ENCODE peak calls at places on chromosome 3, in seven cellular contexts. One of them, this sample, is unnamed.
A peak's percentile ranks its signal among the peaks of the same experiment; 100 is the strongest.

GRCh38 chr3:112011376-112011940 is 12.7 kb downstream of the TAGLN3 start:
- DNase-seq in A549: no peak
- DNase-seq in thyroid gland: no peak
- DNase-seq in uterus: no peak
- DNase-seq in ovary: no peak
- DNase-seq in IMR-90: no peak
- DNase-seq in stomach: no peak
- DNase-seq in this sample: no peak

GRCh38 chr3:159191454-159191853 is 389.6 kb downstream of the MFSD1 start:
- DNase-seq in uterus: no peak
- DNase-seq in A549: peak; percentile 5
- DNase-seq in thyroid gland: no peak
- DNase-seq in stomach: no peak
- DNase-seq in IMR-90: no peak
- DNase-seq in ovary: no peak
- DNase-seq in this sample: no peak

GRCh38 chr3:197504239-197505191 is 51.3 kb downstream of the BDH1 start:
- DNase-seq in stomach: no peak
- DNase-seq in ovary: no peak
- DNase-seq in uterus: no peak
- DNase-seq in IMR-90: no peak
- DNase-seq in A549: no peak
- DNase-seq in thyroid gland: no peak
- DNase-seq in this sample: no peak

GRCh38 chr3:97948351-97949109 is 23.7 kb downstream of the RIOX2 start:
- DNase-seq in stomach: no peak
- DNase-seq in thyroid gland: no peak
- DNase-seq in A549: no peak
- DNase-seq in ovary: no peak
- DNase-seq in uterus: no peak
- DNase-seq in IMR-90: no peak
- DNase-seq in this sample: no peak

GRCh38 chr3:151008699-151009098 is 36.2 kb upstream of the CLRN1 start:
- DNase-seq in ovary: no peak
- DNase-seq in uterus: no peak
- DNase-seq in A549: peak; percentile 8
- DNase-seq in thyroid gland: no peak
- DNase-seq in stomach: no peak
- DNase-seq in IMR-90: peak; percentile 66
- DNase-seq in this sample: no peak

GRCh38 chr3:58198804-58199203 is 12.0 kb downstream of the DNASE1L3 start:
- DNase-seq in stomach: no peak
- DNase-seq in A549: no peak
- DNase-seq in IMR-90: no peak
- DNase-seq in ovary: no peak
- DNase-seq in uterus: no peak
- DNase-seq in thyroid gland: no peak
- DNase-seq in this sample: no peak

GRCh38 chr3:134357914-134358811 is 16.1 kb downstream of the AMOTL2 start:
- DNase-seq in A549: no peak
- DNase-seq in IMR-90: peak; percentile 96
- DNase-seq in uterus: peak; percentile 42
- DNase-seq in stomach: peak; percentile 51
- DNase-seq in thyroid gland: peak; percentile 68
- DNase-seq in ovary: peak; percentile 61
- DNase-seq in this sample: no peak

GRCh38 chr3:29137601-29138000 is 143.3 kb upstream of the RBMS3 start:
- DNase-seq in IMR-90: no peak
- DNase-seq in thyroid gland: no peak
- DNase-seq in uterus: no peak
- DNase-seq in A549: no peak
- DNase-seq in stomach: no peak
- DNase-seq in ovary: no peak
- DNase-seq in this sample: no peak

GRCh38 chr3:161689699-161690098 is 193.1 kb downstream of the OTOL1 start:
- DNase-seq in thyroid gland: no peak
- DNase-seq in uterus: no peak
- DNase-seq in ovary: no peak
- DNase-seq in stomach: no peak
- DNase-seq in A549: no peak
- DNase-seq in IMR-90: no peak
- DNase-seq in this sample: no peak

GRCh38 chr3:178300441-178300959 is 235.7 kb upstream of the KCNMB2 start:
- DNase-seq in A549: no peak
- DNase-seq in ovary: no peak
- DNase-seq in IMR-90: no peak
- DNase-seq in stomach: no peak
- DNase-seq in thyroid gland: no peak
- DNase-seq in uterus: no peak
- DNase-seq in this sample: no peak

GRCh38 chr3:139343895-139344856 is at the start of gene MRPS22:
- DNase-seq in A549: peak; percentile 84
- DNase-seq in stomach: peak; percentile 79
- DNase-seq in ovary: peak; percentile 81
- DNase-seq in uterus: peak; percentile 75
- DNase-seq in IMR-90: peak; percentile 91
- DNase-seq in thyroid gland: peak; percentile 86
- DNase-seq in this sample: peak; percentile 76
- TF ChIP-seq POLR2A in A549: peak; percentile 40
- TF ChIP-seq POLR2A in stomach: no peak
- TF ChIP-seq POLR2A in ovary: no peak
- TF ChIP-seq POLR2A in uterus: peak; percentile 31
- TF ChIP-seq POLR2A in IMR-90: peak; percentile 76
- TF ChIP-seq POLR2A in thyroid gland: no peak
- TF ChIP-seq POLR2A in this sample: peak; percentile 83

DNA sequence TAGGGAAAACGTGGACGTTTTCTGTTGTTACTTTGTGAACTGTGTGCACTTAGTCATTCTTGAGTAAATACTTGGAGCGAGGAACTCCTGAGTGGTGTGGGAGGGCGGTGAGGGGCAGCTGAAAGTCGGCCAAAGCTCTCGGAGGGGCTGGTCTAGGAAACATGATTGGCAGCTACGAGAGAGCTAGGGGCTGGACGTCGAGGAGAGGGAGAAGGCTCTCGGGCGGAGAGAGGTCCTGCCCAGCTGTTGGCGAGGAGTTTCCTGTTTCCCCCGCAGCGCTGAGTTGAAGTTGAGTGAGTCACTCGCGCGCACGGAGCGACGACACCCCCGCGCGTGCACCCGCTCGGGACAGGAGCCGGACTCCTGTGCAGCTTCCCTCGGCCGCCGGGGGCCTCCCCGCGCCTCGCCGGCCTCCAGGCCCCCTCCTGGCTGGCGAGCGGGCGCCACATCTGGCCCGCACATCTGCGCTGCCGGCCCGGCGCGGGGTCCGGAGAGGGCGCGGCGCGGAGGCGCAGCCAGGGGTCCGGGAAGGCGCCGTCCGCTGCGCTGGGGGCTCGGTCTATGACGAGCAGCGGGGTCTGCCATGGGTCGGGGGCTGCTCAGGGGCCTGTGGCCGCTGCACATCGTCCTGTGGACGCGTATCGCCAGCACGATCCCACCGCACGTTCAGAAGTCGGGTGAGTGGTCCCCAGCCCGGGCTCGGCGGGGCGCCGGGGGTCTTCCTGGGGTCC is at the start of gene TGFBR2:
- DNase-seq in thyroid gland: peak; percentile 96
- DNase-seq in uterus: peak; percentile 95
- DNase-seq in IMR-90: peak; percentile 99
- DNase-seq in stomach: peak; percentile 95
- DNase-seq in A549: peak; percentile 96
- DNase-seq in ovary: peak; percentile 92
- DNase-seq in this sample: peak; percentile 29
- TF ChIP-seq POLR2A in thyroid gland: no peak
- TF ChIP-seq POLR2A in uterus: peak; percentile 89
- TF ChIP-seq POLR2A in IMR-90: peak; percentile 41
- TF ChIP-seq POLR2A in stomach: no peak
- TF ChIP-seq POLR2A in A549: peak; percentile 44
- TF ChIP-seq POLR2A in ovary: peak; percentile 76
- TF ChIP-seq POLR2A in this sample: no peak

DNA sequence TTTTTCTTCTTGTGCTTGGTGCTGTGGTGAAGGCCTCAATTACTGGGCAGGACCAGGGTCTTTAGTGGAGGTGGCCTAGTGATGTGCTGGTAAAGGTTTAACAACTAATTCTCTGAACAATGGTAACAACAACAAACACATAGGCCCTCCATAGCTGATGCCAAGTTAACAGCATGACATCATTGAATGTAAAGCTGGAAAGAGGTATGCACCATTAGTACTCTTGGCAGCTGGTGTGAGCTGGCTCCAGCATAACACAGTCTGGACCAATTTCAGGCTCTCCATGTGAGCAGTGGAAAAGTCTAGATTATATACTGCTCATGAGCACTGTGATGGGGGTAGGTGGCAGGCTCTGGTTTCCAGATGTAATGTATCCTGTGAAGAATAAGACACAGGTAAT is 61.8 kb downstream of the SLC7A14 start:
- DNase-seq in IMR-90: peak; percentile 61
- DNase-seq in stomach: no peak
- DNase-seq in uterus: no peak
- DNase-seq in thyroid gland: no peak
- DNase-seq in A549: no peak
- DNase-seq in ovary: no peak
- DNase-seq in this sample: no peak
- TF ChIP-seq POLR2A in IMR-90: no peak
- TF ChIP-seq POLR2A in stomach: no peak
- TF ChIP-seq POLR2A in uterus: no peak
- TF ChIP-seq POLR2A in thyroid gland: no peak
- TF ChIP-seq POLR2A in A549: no peak
- TF ChIP-seq POLR2A in ovary: no peak
- TF ChIP-seq POLR2A in this sample: no peak

GRCh38 chr3:3154879-3155610 is 24.4 kb downstream of the CRBN start:
- DNase-seq in A549: no peak
- DNase-seq in uterus: no peak
- DNase-seq in IMR-90: no peak
- DNase-seq in thyroid gland: no peak
- DNase-seq in ovary: no peak
- DNase-seq in stomach: no peak
- DNase-seq in this sample: no peak
- TF ChIP-seq POLR2A in A549: no peak
- TF ChIP-seq POLR2A in uterus: no peak
- TF ChIP-seq POLR2A in IMR-90: no peak
- TF ChIP-seq POLR2A in thyroid gland: no peak
- TF ChIP-seq POLR2A in ovary: no peak
- TF ChIP-seq POLR2A in stomach: no peak
- TF ChIP-seq POLR2A in this sample: peak; percentile 25

GRCh38 chr3:52052831-52053306 is 3.5 kb downstream of the DUSP7 start:
- DNase-seq in IMR-90: peak; percentile 77
- DNase-seq in thyroid gland: peak; percentile 67
- DNase-seq in A549: peak; percentile 38
- DNase-seq in stomach: peak; percentile 83
- DNase-seq in uterus: peak; percentile 76
- DNase-seq in ovary: peak; percentile 79
- DNase-seq in this sample: no peak
- TF ChIP-seq POLR2A in IMR-90: no peak
- TF ChIP-seq POLR2A in thyroid gland: no peak
- TF ChIP-seq POLR2A in A549: no peak
- TF ChIP-seq POLR2A in stomach: no peak
- TF ChIP-seq POLR2A in uterus: no peak
- TF ChIP-seq POLR2A in ovary: no peak
- TF ChIP-seq POLR2A in this sample: no peak

GRCh38 chr3:80052271-80052670 is 284.5 kb upstream of the ROBO1 start:
- DNase-seq in uterus: no peak
- DNase-seq in thyroid gland: no peak
- DNase-seq in ovary: no peak
- DNase-seq in stomach: no peak
- DNase-seq in IMR-90: no peak
- DNase-seq in A549: no peak
- DNase-seq in this sample: no peak

GRCh38 chr3:80051602-80051962 is 283.8 kb upstream of the ROBO1 start:
- DNase-seq in IMR-90: no peak
- DNase-seq in thyroid gland: no peak
- DNase-seq in A549: no peak
- DNase-seq in ovary: no peak
- DNase-seq in uterus: no peak
- DNase-seq in stomach: no peak
- DNase-seq in this sample: no peak

DNA sequence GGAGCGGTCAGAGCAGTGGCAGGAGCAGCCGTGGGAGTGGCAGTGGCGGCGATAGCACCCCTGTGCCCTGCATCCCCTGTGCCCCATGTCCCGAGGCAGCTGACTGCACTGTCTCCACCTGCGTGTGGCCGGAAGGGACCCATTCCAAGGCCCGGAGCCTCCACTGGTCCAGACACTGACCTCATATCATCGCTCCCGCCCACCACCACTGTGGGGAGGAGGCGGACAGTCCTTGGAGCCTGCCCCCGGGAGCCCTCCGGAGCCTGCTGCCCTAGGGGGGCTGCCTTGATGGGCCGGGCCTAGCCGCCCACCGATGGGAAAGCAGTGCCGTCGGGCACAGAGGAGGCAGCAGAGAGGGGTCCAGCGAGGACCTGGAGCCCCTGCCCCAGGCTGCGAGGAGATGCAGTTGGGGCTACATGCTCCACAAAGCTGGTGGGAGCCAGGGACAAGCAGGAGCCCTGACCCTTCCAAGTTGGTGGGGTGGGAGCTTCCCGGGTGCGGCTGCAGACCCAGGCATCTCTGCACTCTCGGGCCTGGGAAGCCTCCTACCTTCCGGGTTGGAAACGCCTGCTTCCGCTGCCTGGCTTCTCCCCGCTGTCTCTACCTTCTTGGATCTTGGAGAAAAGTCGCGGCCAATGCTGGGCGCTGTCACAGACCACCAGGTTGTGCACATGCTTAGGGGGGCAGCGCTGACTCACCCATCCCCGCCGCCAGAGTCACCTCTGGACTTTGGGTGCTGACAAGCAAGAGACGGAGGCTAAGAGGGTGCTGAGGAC is 283.2 kb upstream of the ROBO1 start:
- DNase-seq in A549: no peak
- DNase-seq in thyroid gland: no peak
- DNase-seq in IMR-90: no peak
- DNase-seq in uterus: no peak
- DNase-seq in stomach: no peak
- DNase-seq in ovary: no peak
- DNase-seq in this sample: no peak
- TF ChIP-seq POLR2A in A549: no peak
- TF ChIP-seq POLR2A in thyroid gland: no peak
- TF ChIP-seq POLR2A in IMR-90: no peak
- TF ChIP-seq POLR2A in uterus: no peak
- TF ChIP-seq POLR2A in stomach: no peak
- TF ChIP-seq POLR2A in ovary: no peak
- TF ChIP-seq POLR2A in this sample: no peak